ENCODE peak calls at places on chromosomes 11 and 22, in six cellular contexts. R is gastrocnemius medialis, A is H1, X is transverse colon, G is breast epithelium, E is IMR-90. B is an unnamed sample.

GRCh38 chr11:31882951-31883392 is 71.8 kb upstream of the PAX6 start:
- DNase-seq in R (no peak), A (peak; percentile 29), X (no peak), G (no peak), E (no peak), B (no peak)

GRCh38 chr11:10349806-10350205 is 44.9 kb downstream of the ADM start:
- DNase-seq in R (no peak), A (no peak), X (no peak), G (no peak), E (no peak), B (no peak)

GRCh38 chr11:92130432-92130831 is 94.2 kb upstream of the FAT3 start:
- DNase-seq in R (no peak), A (no peak), X (no peak), G (no peak), E (peak; percentile 8), B (no peak)

GRCh38 chr11:130858215-130858614 is 58.1 kb downstream of the SNX19 start:
- DNase-seq in R (no peak), A (no peak), X (no peak), G (no peak), E (no peak), B (no peak)

GRCh38 chr11:13949876-13950275 is 12.6 kb upstream of the SPON1 start:
- DNase-seq in R (no peak), A (no peak), X (no peak), G (no peak), E (no peak), B (no peak)

GRCh38 chr11:64120951-64121569 is 44.9 kb downstream of the MACROD1 start:
- DNase-seq in R (peak; percentile 74), A (no peak), X (no peak), G (peak; percentile 49), E (peak; percentile 24), B (no peak)

GRCh38 chr11:128291835-128292234 is 295.5 kb downstream of the ETS1 start:
- DNase-seq in R (no peak), A (no peak), X (peak; percentile 65), G (no peak), E (no peak), B (no peak)

GRCh38 chr22:39617342-39617741 is 46.8 kb downstream of the CACNA1I start:
- DNase-seq in R (no peak), A (no peak), X (no peak), G (no peak), E (no peak), B (no peak)

GRCh38 chr11:20840341-20840740 is 171.0 kb downstream of the NELL1 start:
- DNase-seq in R (no peak), A (no peak), X (no peak), G (peak; percentile 33), E (no peak), B (no peak)

GRCh38 chr11:117885777-117886176 is 9.3 kb upstream of the FXYD6 start:
- DNase-seq in R (no peak), A (no peak), X (peak; percentile 49), G (peak; percentile 18), E (no peak), B (no peak)

GRCh38 chr11:33732176-33732575 is 4.0 kb downstream of the CD59 start:
- DNase-seq in R (no peak), A (no peak), X (no peak), G (no peak), E (no peak), B (no peak)

GRCh38 chr11:108606070-108606469 is 12.5 kb upstream of the EXPH5 start:
- DNase-seq in R (no peak), A (no peak), X (no peak), G (no peak), E (no peak), B (no peak)

GRCh38 chr11:67271548-67272284 is 5.4 kb downstream of the GRK2 start:
- DNase-seq in R (peak; percentile 65), A (no peak), X (peak; percentile 22), G (no peak), E (no peak), B (no peak)

GRCh38 chr22:21629262-21630149 is at the start of gene YDJC:
- DNase-seq in R (peak; percentile 85), A (peak; percentile 82), X (peak; percentile 97), G (peak; percentile 89), E (peak; percentile 88), B (peak; percentile 53)
- TF ChIP-seq POLR2A in R (no peak), A (peak; percentile 82), X (peak; percentile 77), G (no peak), E (peak; percentile 73), B (peak; percentile 66)

DNA sequence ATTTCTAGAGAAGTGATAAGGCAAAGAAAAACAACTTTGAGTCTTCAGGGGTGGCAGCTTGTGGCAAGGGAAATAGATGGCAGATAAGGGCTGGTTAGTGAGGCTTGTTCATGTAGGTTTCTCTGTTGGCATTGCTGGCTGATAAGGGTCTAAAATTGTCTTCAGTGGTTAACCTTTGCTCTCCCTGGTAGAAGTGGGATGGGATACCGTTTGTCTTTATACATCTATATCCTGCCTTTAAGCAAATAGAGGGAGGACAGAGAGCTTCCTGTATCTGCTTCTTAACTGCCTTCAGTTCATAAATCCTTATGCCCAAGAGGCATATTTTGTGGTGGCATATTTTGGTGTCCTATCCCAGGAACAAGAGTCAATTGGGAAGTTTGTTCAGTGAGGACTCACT is 57.1 kb downstream of the TRAF6 start:
- DNase-seq in R (no peak), A (no peak), X (no peak), G (no peak), E (no peak), B (no peak)
- TF ChIP-seq POLR2A in R (no peak), A (no peak), X (no peak), G (no peak), E (no peak), B (no peak)

GRCh38 chr11:95230054-95231034 is 658 bp downstream of the SESN3 start:
- DNase-seq in R (no peak), A (no peak), X (peak; percentile 24), G (peak; percentile 21), E (no peak), B (no peak)

GRCh38 chr11:95231881-95232605 is 1.0 kb upstream of the SESN3 start:
- DNase-seq in R (peak; percentile 49), A (no peak), X (peak; percentile 66), G (peak; percentile 59), E (no peak), B (peak; percentile 24)

GRCh38 chr11:95232666-95233065 is 1.7 kb upstream of the SESN3 start:
- DNase-seq in R (no peak), A (no peak), X (no peak), G (no peak), E (no peak), B (no peak)

GRCh38 chr11:95229199-95230053 is 1.6 kb downstream of the SESN3 start:
- DNase-seq in R (no peak), A (no peak), X (no peak), G (no peak), E (peak; percentile 13), B (no peak)

DNA sequence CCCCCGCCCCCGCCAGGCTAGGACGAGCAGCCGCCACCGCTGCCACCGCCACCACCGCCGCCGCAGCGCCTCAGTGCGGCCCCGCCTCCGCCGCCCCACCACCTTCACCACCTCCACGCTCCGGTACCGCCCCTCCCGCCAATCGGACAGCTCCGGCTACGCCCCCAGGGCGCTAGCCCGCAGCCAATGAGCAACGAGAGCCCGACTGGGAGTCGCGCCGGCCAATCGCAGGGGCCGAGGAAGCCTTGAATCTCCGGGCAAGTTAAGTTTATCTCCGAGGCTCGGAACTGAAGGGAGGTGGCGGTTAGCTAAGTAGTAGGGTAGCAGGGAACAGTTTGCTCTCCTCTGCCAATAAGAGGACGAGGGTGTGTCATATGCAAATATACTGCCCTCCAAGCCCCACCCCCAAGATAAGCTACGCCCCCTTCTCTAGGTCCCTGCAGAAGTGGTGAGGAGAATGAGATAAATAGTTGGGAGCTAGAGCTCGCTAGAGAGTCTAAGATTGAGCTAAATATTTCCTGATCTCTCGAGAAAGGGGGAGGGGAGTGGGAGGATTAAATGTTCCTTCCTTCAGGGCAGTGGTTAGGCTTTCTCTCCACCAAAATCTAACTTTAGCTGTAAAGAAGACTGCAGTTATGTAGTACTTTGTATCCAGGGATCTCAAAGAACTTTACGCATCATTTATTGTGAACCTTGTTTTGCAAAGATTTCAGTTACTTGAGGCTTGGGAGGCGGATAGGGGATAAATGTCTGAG is at the start of gene SESN3:
- DNase-seq in R (peak; percentile 98), A (peak; percentile 98), X (peak; percentile 98), G (peak; percentile 99), E (peak; percentile 96), B (peak; percentile 97)
- TF ChIP-seq POLR2A in R (peak; percentile 77), A (no peak), X (peak; percentile 65), G (peak; percentile 52), E (no peak), B (peak; percentile 80)

GRCh38 chr11:131912127-131912526 is 541.7 kb downstream of the NTM start:
- DNase-seq in R (no peak), A (no peak), X (no peak), G (no peak), E (no peak), B (no peak)
- TF ChIP-seq POLR2A in R (no peak), A (no peak), X (no peak), G (no peak), E (no peak), B (no peak)

GRCh38 chr11:1387961-1388762 is 1.6 kb upstream of the BRSK2 start:
- DNase-seq in R (no peak), A (no peak), X (peak; percentile 19), G (no peak), E (no peak), B (no peak)

GRCh38 chr11:1388763-1389102 is 1.0 kb upstream of the BRSK2 start:
- DNase-seq in R (no peak), A (no peak), X (no peak), G (no peak), E (no peak), B (no peak)

GRCh38 chr11:1390603-1391164 is 950 bp downstream of the BRSK2 start:
- DNase-seq in R (no peak), A (no peak), X (no peak), G (no peak), E (peak; percentile 5), B (no peak)

GRCh38 chr11:1389932-1390587 is at the start of gene BRSK2:
- DNase-seq in R (no peak), A (no peak), X (no peak), G (no peak), E (no peak), B (no peak)

DNA sequence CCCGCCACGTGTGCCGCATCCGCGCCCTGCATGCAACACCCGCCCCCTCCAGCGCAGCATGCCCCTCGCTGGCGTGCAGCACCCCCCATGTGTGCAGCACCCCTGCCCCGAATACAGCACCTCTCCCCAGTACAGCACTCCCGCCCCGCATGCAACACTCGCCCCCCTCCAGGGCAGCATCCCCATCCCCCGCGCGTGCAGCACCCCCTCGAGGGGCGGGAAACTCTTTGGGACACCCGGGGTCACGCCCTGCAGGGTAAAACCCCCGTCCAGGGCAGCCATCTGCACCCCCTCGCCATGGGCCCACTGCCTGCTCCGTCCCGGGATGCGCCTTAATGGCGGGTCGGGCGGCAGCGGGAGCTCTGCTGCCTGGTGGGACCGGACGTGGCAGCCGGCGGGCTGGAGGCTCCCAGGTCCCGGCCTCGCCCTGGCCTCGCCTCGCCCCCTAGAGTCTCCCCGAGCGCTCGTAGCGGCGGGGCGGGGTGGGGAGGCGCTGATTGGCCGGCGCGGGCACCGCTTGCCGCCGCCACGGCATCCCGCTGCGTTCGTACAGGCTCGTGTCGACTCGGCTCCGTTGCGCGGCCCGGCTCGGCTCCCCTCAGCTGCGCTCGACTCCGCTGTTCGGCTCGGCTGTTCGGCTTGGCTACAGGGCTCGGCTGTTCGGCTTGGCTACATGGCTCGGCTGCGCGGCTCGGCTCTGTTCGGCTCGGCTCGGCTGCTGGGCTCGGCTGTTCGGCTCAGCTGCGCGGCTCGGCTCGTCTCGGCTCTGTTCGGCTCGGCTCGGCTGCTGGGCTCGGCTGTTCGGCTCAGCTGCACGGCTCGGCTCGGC is 417 bp upstream of the BRSK2 start:
- DNase-seq in R (peak; percentile 94), A (peak; percentile 94), X (peak; percentile 95), G (peak; percentile 94), E (peak; percentile 93), B (peak; percentile 70)
- TF ChIP-seq POLR2A in R (no peak), A (no peak), X (no peak), G (no peak), E (no peak), B (no peak)

GRCh38 chr11:69479591-69480271 is 1.7 kb upstream of the LINC01488 start:
- DNase-seq in R (no peak), A (no peak), X (peak; percentile 93), G (no peak), E (no peak), B (no peak)
- TF ChIP-seq POLR2A in R (no peak), A (no peak), X (peak; percentile 95), G (no peak), E (no peak), B (no peak)